ENCODE peak calls at places on chromosomes 16 and 17, in six cellular contexts. One of them, this sample, is unnamed.

GRCh38 chr17:9115446-9116265 is 94.3 kb downstream of the NTN1 start:
- DNase-seq in HCT116: no peak
- DNase-seq in GM12878: no peak
- DNase-seq in SK-N-SH: peak; percentile 31
- DNase-seq in K562: peak; percentile 9
- DNase-seq in H1: peak; percentile 85
- DNase-seq in this sample: peak; percentile 43

GRCh38 chr16:35798885-35799426 is 2339.5 kb downstream of the TP53TG3F start:
- DNase-seq in K562: no peak
- DNase-seq in H1: no peak
- DNase-seq in HCT116: no peak
- DNase-seq in GM12878: no peak
- DNase-seq in SK-N-SH: no peak
- DNase-seq in this sample: peak; percentile 66

GRCh38 chr17:47987240-47987835 is 16.4 kb downstream of the CDK5RAP3 start:
- DNase-seq in K562: no peak
- DNase-seq in SK-N-SH: peak; percentile 87
- DNase-seq in HCT116: no peak
- DNase-seq in GM12878: no peak
- DNase-seq in H1: peak; percentile 60
- DNase-seq in this sample: peak; percentile 48

GRCh38 chr16:8867483-8868271 is 1.1 kb downstream of the CARHSP1 start:
- DNase-seq in HCT116: no peak
- DNase-seq in H1: no peak
- DNase-seq in K562: peak; percentile 55
- DNase-seq in SK-N-SH: peak; percentile 69
- DNase-seq in GM12878: no peak
- DNase-seq in this sample: no peak

GRCh38 chr16:11914759-11915643 is 755 bp downstream of the GSPT1 start:
- DNase-seq in SK-N-SH: peak; percentile 74
- DNase-seq in HCT116: no peak
- DNase-seq in GM12878: no peak
- DNase-seq in K562: peak; percentile 64
- DNase-seq in H1: peak; percentile 54
- DNase-seq in this sample: no peak

GRCh38 chr16:53945996-53946395 is 242.0 kb downstream of the FTO start:
- DNase-seq in K562: peak; percentile 54
- DNase-seq in H1: no peak
- DNase-seq in HCT116: peak; percentile 8
- DNase-seq in SK-N-SH: peak; percentile 22
- DNase-seq in GM12878: no peak
- DNase-seq in this sample: peak; percentile 70

GRCh38 chr16:63289834-63290460 is 1253.7 kb upstream of the CDH8 start:
- DNase-seq in K562: peak; percentile 20
- DNase-seq in HCT116: no peak
- DNase-seq in H1: peak; percentile 77
- DNase-seq in GM12878: no peak
- DNase-seq in SK-N-SH: peak; percentile 48
- DNase-seq in this sample: peak; percentile 8

GRCh38 chr17:69783865-69784264 is 291.2 kb upstream of the KCNJ16 start:
- DNase-seq in SK-N-SH: no peak
- DNase-seq in H1: no peak
- DNase-seq in HCT116: no peak
- DNase-seq in K562: no peak
- DNase-seq in GM12878: no peak
- DNase-seq in this sample: no peak

GRCh38 chr17:8991514-8992285 is 26.2 kb upstream of the PIK3R5 start:
- DNase-seq in HCT116: peak; percentile 51
- DNase-seq in H1: peak; percentile 87
- DNase-seq in GM12878: no peak
- DNase-seq in SK-N-SH: peak; percentile 53
- DNase-seq in K562: peak; percentile 49
- DNase-seq in this sample: peak; percentile 82

GRCh38 chr17:4140125-4140524 is 2.7 kb downstream of the ZZEF1 start:
- DNase-seq in GM12878: no peak
- DNase-seq in SK-N-SH: no peak
- DNase-seq in HCT116: no peak
- DNase-seq in H1: no peak
- DNase-seq in K562: no peak
- DNase-seq in this sample: no peak

GRCh38 chr17:4147751-4148310 is 4.8 kb downstream of the CYB5D2 start:
- DNase-seq in H1: no peak
- DNase-seq in SK-N-SH: no peak
- DNase-seq in HCT116: no peak
- DNase-seq in GM12878: no peak
- DNase-seq in K562: no peak
- DNase-seq in this sample: no peak

GRCh38 chr17:4144411-4144747 is 1.4 kb downstream of the CYB5D2 start:
- DNase-seq in SK-N-SH: no peak
- DNase-seq in HCT116: no peak
- DNase-seq in H1: no peak
- DNase-seq in GM12878: no peak
- DNase-seq in K562: no peak
- DNase-seq in this sample: no peak

GRCh38 chr17:4143563-4144410 is 790 bp downstream of the CYB5D2 start:
- DNase-seq in SK-N-SH: peak; percentile 88
- DNase-seq in H1: peak; percentile 88
- DNase-seq in GM12878: peak; percentile 71
- DNase-seq in HCT116: peak; percentile 87
- DNase-seq in K562: peak; percentile 92
- DNase-seq in this sample: peak; percentile 91

GRCh38 chr17:4142107-4142900 is 526 bp downstream of the ZZEF1 start:
- DNase-seq in K562: peak; percentile 46
- DNase-seq in GM12878: no peak
- DNase-seq in SK-N-SH: no peak
- DNase-seq in H1: no peak
- DNase-seq in HCT116: no peak
- DNase-seq in this sample: no peak
- TF ChIP-seq JUND in K562: no peak
- TF ChIP-seq JUND in GM12878: no peak
- TF ChIP-seq JUND in SK-N-SH: no peak
- TF ChIP-seq JUND in H1: no peak
- TF ChIP-seq JUND in HCT116: no peak
- TF ChIP-seq JUND in this sample: no peak

GRCh38 chr17:74729866-74730265 is 7.2 kb upstream of the RAB37 start:
- DNase-seq in K562: no peak
- DNase-seq in HCT116: no peak
- DNase-seq in SK-N-SH: no peak
- DNase-seq in GM12878: no peak
- DNase-seq in H1: no peak
- DNase-seq in this sample: no peak

GRCh38 chr17:74729368-74729767 is 7.7 kb upstream of the RAB37 start:
- DNase-seq in SK-N-SH: no peak
- DNase-seq in HCT116: no peak
- DNase-seq in GM12878: no peak
- DNase-seq in H1: no peak
- DNase-seq in K562: no peak
- DNase-seq in this sample: no peak

GRCh38 chr17:74731347-74731605 is 5.8 kb upstream of the RAB37 start:
- DNase-seq in H1: no peak
- DNase-seq in K562: no peak
- DNase-seq in HCT116: no peak
- DNase-seq in GM12878: no peak
- DNase-seq in SK-N-SH: no peak
- DNase-seq in this sample: no peak

GRCh38 chr17:74732042-74732846 is 4.8 kb upstream of the RAB37 start:
- DNase-seq in H1: no peak
- DNase-seq in HCT116: no peak
- DNase-seq in GM12878: no peak
- DNase-seq in SK-N-SH: no peak
- DNase-seq in K562: no peak
- DNase-seq in this sample: no peak

GRCh38 chr17:74730491-74731346 is 6.3 kb upstream of the RAB37 start:
- DNase-seq in GM12878: no peak
- DNase-seq in SK-N-SH: no peak
- DNase-seq in H1: no peak
- DNase-seq in HCT116: no peak
- DNase-seq in K562: no peak
- DNase-seq in this sample: no peak
- TF ChIP-seq JUND in GM12878: no peak
- TF ChIP-seq JUND in SK-N-SH: no peak
- TF ChIP-seq JUND in H1: no peak
- TF ChIP-seq JUND in HCT116: no peak
- TF ChIP-seq JUND in K562: no peak
- TF ChIP-seq JUND in this sample: no peak

DNA sequence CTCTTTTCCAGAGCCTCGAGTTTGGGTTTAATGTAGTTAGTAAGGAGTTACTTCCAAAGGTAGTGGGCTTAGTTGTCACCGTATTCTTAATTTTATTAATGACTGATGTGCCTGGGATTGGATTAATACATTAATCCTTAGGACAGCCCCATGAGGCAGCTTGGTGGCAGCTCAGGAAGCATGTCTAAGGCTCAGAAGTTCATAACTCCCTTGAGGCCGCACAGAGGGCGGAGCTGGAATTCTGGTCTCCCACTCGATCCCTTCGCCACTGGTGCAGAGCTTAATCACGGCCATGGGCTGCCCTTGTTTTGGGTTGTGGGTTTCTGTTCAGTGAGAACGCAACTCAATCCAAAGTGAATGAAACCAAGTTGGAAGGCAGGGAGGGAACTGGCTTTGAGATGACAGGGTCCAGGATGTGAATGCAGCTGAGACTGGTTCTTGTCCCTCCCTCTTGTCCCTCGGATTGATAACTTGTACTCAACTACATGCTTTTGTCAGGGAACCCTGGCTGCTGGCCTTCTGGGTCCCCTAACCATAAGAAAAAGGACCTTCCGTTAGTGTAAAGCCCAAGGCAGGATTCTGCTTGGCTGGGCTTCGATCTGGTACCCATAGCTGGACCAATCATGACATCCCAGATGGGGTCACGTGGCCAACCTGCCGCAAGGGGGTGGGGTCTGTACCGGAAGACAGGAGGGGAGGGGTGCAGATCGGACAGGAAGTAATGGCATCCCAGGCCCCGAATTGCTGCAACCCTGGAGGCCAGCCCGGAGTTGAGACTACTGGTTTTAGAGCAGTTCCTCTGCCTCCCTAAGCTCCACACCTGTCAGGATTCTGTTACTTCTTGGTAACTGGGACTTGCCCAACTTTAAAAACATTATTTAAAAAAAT is 45.4 kb downstream of the SNX20 start:
- DNase-seq in SK-N-SH: peak; percentile 53
- DNase-seq in H1: no peak
- DNase-seq in HCT116: peak; percentile 8
- DNase-seq in GM12878: no peak
- DNase-seq in K562: peak; percentile 38
- DNase-seq in this sample: no peak
- TF ChIP-seq JUND in SK-N-SH: no peak
- TF ChIP-seq JUND in H1: no peak
- TF ChIP-seq JUND in HCT116: no peak
- TF ChIP-seq JUND in GM12878: no peak
- TF ChIP-seq JUND in K562: no peak
- TF ChIP-seq JUND in this sample: no peak

GRCh38 chr17:19270347-19270950 is 33.3 kb downstream of the EPN2 start:
- DNase-seq in SK-N-SH: no peak
- DNase-seq in HCT116: no peak
- DNase-seq in K562: no peak
- DNase-seq in H1: no peak
- DNase-seq in GM12878: no peak
- DNase-seq in this sample: no peak
- TF ChIP-seq JUND in SK-N-SH: no peak
- TF ChIP-seq JUND in HCT116: no peak
- TF ChIP-seq JUND in K562: no peak
- TF ChIP-seq JUND in H1: no peak
- TF ChIP-seq JUND in GM12878: no peak
- TF ChIP-seq JUND in this sample: no peak

This sample was measured in T47D.